ENCODE peak calls at places on chromosomes 2 and 18, in six cellular contexts. B is transverse colon, S is K562, F is suprapubic skin, V is tibial nerve, Y is A549. E is an unnamed sample.

GRCh38 chr18:28767201-28767600 is 590.3 kb upstream of the CDH2 start:
- DNase-seq in B (no peak), S (no peak), F (no peak), V (no peak), Y (no peak), E (no peak)

GRCh38 chr2:126244937-126245336 is 411.0 kb upstream of the GYPC start:
- DNase-seq in B (peak), S (peak), F (no peak), V (peak), Y (no peak), E (no peak)

GRCh38 chr18:5918196-5918595 is 22.9 kb upstream of the TMEM200C start:
- DNase-seq in B (no peak), S (no peak), F (no peak), V (no peak), Y (no peak), E (no peak)

GRCh38 chr2:136000502-136000901 is 15.1 kb upstream of the DARS1 start:
- DNase-seq in B (no peak), S (no peak), F (no peak), V (no peak), Y (no peak), E (no peak)

GRCh38 chr2:20050104-20050711 is 1.2 kb downstream of the LAPTM4A start:
- DNase-seq in B (peak), S (peak), F (no peak), V (no peak), Y (no peak), E (no peak)

GRCh38 chr2:198356157-198356556 is 551.8 kb downstream of the PLCL1 start:
- DNase-seq in B (no peak), S (no peak), F (no peak), V (no peak), Y (no peak), E (no peak)

GRCh38 chr2:172826522-172826921 is 90.9 kb downstream of the RAPGEF4 start:
- DNase-seq in B (no peak), S (no peak), F (no peak), V (no peak), Y (no peak), E (no peak)

GRCh38 chr2:210429403-210430137 is 47.0 kb downstream of the LANCL1 start:
- DNase-seq in B (no peak), S (no peak), F (no peak), V (no peak), Y (no peak), E (no peak)

GRCh38 chr2:74658516-74658915 is 4.5 kb downstream of the SEMA4F start:
- DNase-seq in B (no peak), S (no peak), F (no peak), V (no peak), Y (no peak), E (no peak)

GRCh38 chr2:17455343-17455742 is 62.9 kb downstream of the RAD51AP2 start:
- DNase-seq in B (no peak), S (no peak), F (no peak), V (no peak), Y (no peak), E (no peak)

GRCh38 chr2:59177748-59178147 is 936.6 kb upstream of the FANCL start:
- DNase-seq in B (no peak), S (no peak), F (no peak), V (no peak), Y (no peak), E (no peak)

GRCh38 chr2:241859436-241860183 is 916 bp upstream of the PDCD1 start:
- DNase-seq in B (peak), S (peak), F (peak), V (peak), Y (no peak), E (peak)

GRCh38 chr2:8457620-8458255 is 224.1 kb upstream of the ID2 start:
- DNase-seq in B (peak), S (no peak), F (no peak), V (no peak), Y (no peak), E (peak)

GRCh38 chr2:111200333-111200879 is 79.7 kb downstream of the BCL2L11 start:
- DNase-seq in B (no peak), S (no peak), F (no peak), V (no peak), Y (no peak), E (no peak)

GRCh38 chr2:24793752-24794477 is 690 bp downstream of the CENPO start:
- DNase-seq in B (no peak), S (no peak), F (no peak), V (no peak), Y (peak), E (no peak)

GRCh38 chr2:181104512-181105121 is 124.2 kb downstream of the UBE2E3 start:
- DNase-seq in B (peak), S (no peak), F (no peak), V (no peak), Y (peak), E (no peak)

GRCh38 chr2:141075753-141076152 is 1055.1 kb downstream of the LRP1B start:
- DNase-seq in B (no peak), S (no peak), F (no peak), V (no peak), Y (no peak), E (no peak)

GRCh38 chr2:96273763-96274162 is 7.7 kb downstream of the CIAO1 start:
- DNase-seq in B (no peak), S (no peak), F (no peak), V (no peak), Y (no peak), E (no peak)

GRCh38 chr2:20917724-20918572 is 95.0 kb upstream of the LDAH start:
- DNase-seq in B (no peak), S (no peak), F (no peak), V (no peak), Y (no peak), E (no peak)

DNA sequence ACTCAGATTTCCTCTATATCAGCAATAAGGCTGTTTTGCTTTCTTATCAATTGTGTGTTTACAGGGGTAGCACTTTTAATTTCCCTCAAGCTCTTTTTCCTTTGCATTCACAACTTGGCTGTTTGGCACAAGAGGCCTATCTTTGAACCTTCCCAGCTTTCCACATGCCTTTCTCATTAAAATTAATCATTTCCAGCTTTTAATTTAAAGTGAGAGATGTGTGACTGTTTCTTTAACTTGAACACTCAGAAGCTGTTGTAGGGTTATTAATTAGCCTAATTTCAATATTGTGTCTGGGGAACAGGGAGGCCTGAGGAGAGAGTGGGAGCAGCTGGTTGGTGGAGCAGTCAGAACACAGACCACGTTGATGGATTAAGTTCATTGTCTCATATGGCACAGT is 4.7 kb downstream of the ASB1 start:
- DNase-seq in B (no peak), S (no peak), F (no peak), V (no peak), Y (no peak), E (no peak)
- TF ChIP-seq EP300 in B (no peak), S (no peak), F (no peak), V (no peak), Y (no peak), E (no peak)

DNA sequence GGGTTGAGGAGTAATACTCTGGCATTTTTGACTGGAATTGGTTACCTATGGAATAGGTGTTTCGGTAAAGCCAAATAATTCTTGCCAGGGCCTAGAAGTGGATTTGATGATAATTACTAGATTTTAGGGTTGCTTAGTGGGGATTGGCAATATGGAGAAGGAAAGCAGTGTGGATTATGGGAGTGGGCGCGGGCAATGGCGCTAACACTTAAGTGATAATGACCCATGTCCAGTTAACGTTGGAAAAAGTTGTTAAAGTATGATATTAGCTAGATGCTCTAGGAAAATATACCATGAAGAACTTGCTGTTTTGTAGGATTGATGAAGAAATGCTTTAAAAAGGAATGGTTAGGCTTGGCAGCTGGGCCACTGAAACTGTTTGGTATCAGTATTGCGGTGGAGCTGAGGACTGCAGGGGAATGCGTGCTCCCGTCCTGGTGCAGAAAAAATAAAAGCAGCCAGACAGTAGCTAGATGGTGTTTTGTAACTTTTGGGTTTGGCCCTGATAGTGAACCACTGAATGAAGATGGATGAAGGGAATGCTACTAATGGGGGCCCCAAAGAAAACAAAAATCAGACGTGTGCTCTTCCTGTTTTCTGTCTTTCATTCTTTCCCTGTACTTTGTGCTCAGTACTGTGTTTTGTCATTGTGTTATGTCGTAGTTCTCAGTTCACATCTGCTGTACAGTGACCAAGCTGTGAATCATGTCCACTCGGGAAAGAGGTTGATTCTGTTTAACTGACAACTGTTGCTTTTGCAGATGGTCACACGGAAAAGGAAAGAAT is 937 bp downstream of the INSIG2 start:
- DNase-seq in B (peak), S (peak), F (no peak), V (no peak), Y (peak), E (no peak)
- TF ChIP-seq CTCF in B (peak), S (no peak), F (no peak), V (peak), Y (no peak), E (peak)

DNA sequence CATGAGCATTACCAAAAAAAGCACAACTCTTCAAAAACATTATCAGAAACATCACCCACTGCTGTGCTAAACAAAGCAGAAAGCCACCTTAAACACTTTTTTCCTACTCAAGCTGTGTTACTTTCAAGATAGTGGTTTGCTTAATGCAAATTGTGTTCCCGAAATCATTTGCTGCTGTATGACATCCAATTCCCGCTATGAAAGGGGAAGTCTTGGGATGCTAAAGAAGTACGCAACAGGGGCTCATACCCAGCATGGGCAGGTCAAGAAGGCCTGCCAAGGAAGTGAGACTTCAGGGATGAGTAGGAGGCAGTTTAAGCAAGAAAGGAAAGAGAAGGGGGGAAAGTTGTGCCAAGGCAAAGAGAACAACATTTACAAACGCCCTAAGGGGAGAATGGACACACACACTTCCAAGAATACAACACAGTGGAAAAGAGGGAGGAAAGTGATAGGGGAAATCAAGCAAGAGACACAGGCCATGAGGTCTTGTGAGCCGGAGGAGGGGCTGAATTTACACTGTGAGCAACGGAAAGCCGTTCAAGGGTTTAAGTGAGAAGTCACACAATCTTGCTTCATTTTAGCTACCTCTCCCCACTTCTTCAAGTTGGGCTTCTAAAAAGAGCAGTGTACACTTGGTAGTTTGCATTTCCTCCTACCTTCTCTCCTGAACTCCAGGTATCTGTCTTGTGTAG is 4.1 kb downstream of the PTPN2 start:
- DNase-seq in B (no peak), S (no peak), F (no peak), V (no peak), Y (no peak), E (no peak)
- H3K27ac ChIP-seq in B (peak), S (peak), F (peak), V (peak), Y (no peak), E (no peak)

GRCh38 chr2:128169094-128169493 is 78.1 kb downstream of the UGGT1 start:
- DNase-seq in B (no peak), S (no peak), F (no peak), V (no peak), Y (no peak), E (no peak)

GRCh38 chr2:128166954-128167353 is 76.0 kb downstream of the UGGT1 start:
- DNase-seq in B (no peak), S (no peak), F (no peak), V (no peak), Y (no peak), E (no peak)

GRCh38 chr2:128170776-128171175 is 79.8 kb downstream of the UGGT1 start:
- DNase-seq in B (no peak), S (no peak), F (no peak), V (no peak), Y (no peak), E (no peak)

GRCh38 chr2:128169933-128170709 is 79.1 kb downstream of the UGGT1 start:
- DNase-seq in B (no peak), S (no peak), F (no peak), V (no peak), Y (no peak), E (no peak)

DNA sequence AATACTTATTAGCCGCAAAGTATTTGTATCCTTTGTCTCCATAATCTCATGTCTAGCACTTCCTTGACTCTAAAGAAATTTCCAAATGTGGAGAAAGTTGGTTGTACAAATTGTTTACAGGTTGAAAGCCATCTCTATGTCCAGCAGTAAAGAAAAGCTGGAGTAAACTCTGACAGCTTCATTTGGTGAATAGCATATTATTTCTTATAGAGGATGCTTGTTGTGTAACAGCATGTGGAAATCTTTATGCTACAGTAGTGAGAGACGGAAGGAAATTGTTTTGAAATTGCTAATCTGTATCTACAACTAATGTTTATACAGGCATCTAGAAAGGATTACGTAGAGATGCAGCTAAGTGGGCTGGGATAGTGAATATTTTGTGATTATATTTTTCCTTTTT is 78.5 kb downstream of the UGGT1 start:
- DNase-seq in B (no peak), S (no peak), F (no peak), V (no peak), Y (no peak), E (no peak)
- TF ChIP-seq EP300 in B (no peak), S (no peak), F (no peak), V (no peak), Y (no peak), E (no peak)

GRCh38 chr2:231190531-231191197 is 7.8 kb upstream of the ARMC9 start:
- DNase-seq in B (peak), S (no peak), F (no peak), V (no peak), Y (no peak), E (peak)
- TF ChIP-seq CTCF in B (peak), S (no peak), F (no peak), V (no peak), Y (no peak), E (no peak)

DNA sequence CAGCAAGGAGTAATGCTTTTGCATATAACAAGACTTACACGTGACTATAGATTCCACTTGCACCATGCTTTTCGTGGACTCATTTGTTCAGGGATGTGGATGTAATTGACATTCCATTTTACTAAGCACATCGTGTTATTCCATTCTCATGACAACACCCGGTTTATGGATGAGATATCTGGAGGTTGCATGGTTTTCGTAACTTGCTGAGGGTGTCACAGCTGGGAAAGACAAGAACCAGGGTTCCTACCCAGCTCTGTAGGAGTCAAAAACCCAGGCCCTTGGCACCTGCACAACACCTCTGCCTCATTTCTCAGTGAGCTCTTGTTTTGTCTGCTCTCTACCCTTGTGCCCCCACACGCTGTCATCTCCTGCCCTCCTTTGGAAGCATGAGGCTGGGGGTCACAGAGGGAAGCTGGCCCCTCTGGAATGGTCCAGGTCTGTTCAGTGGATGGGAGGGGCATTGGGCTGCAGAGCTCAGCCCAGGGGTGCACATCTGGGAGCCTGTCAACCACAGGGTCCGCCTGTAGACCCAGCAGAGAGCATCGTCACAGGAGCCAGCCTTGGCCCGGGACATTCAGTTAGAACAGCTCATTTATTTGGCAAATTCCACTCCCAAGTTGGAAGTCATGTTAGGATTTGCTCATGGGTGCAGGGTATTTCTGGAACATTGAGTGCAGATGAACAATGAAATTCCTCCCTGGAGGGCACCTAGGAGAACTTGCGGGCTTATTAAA is 120.1 kb upstream of the TWIST2 start:
- DNase-seq in B (no peak), S (no peak), F (peak), V (peak), Y (no peak), E (peak)
- H3K27ac ChIP-seq in B (peak), S (no peak), F (peak), V (peak), Y (no peak), E (peak)

GRCh38 chr2:69164379-69164778 is 151.4 kb downstream of the ANTXR1 start:
- DNase-seq in B (no peak), S (no peak), F (no peak), V (no peak), Y (no peak), E (no peak)
- TF ChIP-seq EP300 in B (no peak), S (no peak), F (no peak), V (no peak), Y (no peak), E (no peak)